ENCODE peak calls at places on chromosomes 13 and 19, in four cellular contexts. I is HEK293T, W is K562, O is GM12878. V is an unnamed sample.

GRCh38 chr13:110298566-110299321 is 8.2 kb downstream of the COL4A1 start:
- DNase-seq in O (no peak), I (no peak), W (no peak), V (no peak)

GRCh38 chr13:32737111-32737571 is 150.9 kb downstream of the PDS5B start:
- DNase-seq in O (peak), W (no peak), I (no peak), V (no peak)

GRCh38 chr13:60164490-60164889 is 762 bp upstream of the DIAPH3 start:
- DNase-seq in O (no peak), I (no peak), W (no peak), V (no peak)

GRCh38 chr13:21104199-21105019 is 43.0 kb upstream of the LATS2 start:
- DNase-seq in I (no peak), O (no peak), W (no peak), V (no peak)

GRCh38 chr19:55611983-55612645 is 6.7 kb downstream of the ZNF865 start:
- DNase-seq in O (no peak), W (no peak), I (no peak), V (no peak)

GRCh38 chr19:45448887-45449299 is 18.9 kb upstream of the FOSB start:
- DNase-seq in W (no peak), O (no peak), I (no peak), V (peak)

GRCh38 chr19:39563408-39563807 is 23.4 kb upstream of the EID2 start:
- DNase-seq in I (no peak), W (no peak), O (no peak), V (no peak)

GRCh38 chr13:35343417-35343816 is 133.1 kb downstream of the MAB21L1 start:
- DNase-seq in W (no peak), O (no peak), I (no peak), V (no peak)

GRCh38 chr13:113145496-113145895 is 13.0 kb upstream of the PROZ start:
- DNase-seq in I (no peak), W (no peak), O (no peak), V (no peak)

GRCh38 chr13:113145911-113146598 is 12.4 kb upstream of the PROZ start:
- DNase-seq in I (no peak), W (no peak), O (no peak), V (no peak)

GRCh38 chr13:113142876-113143275 is 15.6 kb upstream of the PROZ start:
- DNase-seq in W (no peak), I (no peak), O (no peak), V (no peak)

GRCh38 chr13:113143466-113144254 is 14.8 kb upstream of the PROZ start:
- DNase-seq in W (no peak), O (no peak), I (no peak), V (no peak)

GRCh38 chr13:113144255-113144629 is 14.2 kb upstream of the PROZ start:
- DNase-seq in I (no peak), O (no peak), W (no peak), V (no peak)
- TF ChIP-seq TARDBP in I (no peak), O (no peak), W (no peak), V (no peak)

GRCh38 chr19:8609210-8610040 is 1.1 kb downstream of the ADAMTS10 start:
- DNase-seq in O (no peak), W (peak), I (peak), V (peak)
- TF ChIP-seq TARDBP in O (no peak), W (no peak), I (no peak), V (no peak)

GRCh38 chr19:58547323-58548312 is 3.8 kb downstream of the TRIM28 start:
- DNase-seq in O (no peak), W (no peak), I (no peak), V (no peak)

GRCh38 chr19:58551123-58551497 is 3.8 kb downstream of the CHMP2A start:
- DNase-seq in O (no peak), W (no peak), I (no peak), V (no peak)

GRCh38 chr19:58550362-58551122 is 4.4 kb downstream of the CHMP2A start:
- DNase-seq in I (no peak), O (no peak), W (no peak), V (no peak)

GRCh38 chr19:58549664-58550361 is 5.1 kb downstream of the CHMP2A start:
- DNase-seq in O (no peak), I (no peak), W (no peak), V (no peak)

GRCh38 chr19:58548859-58549663 is 5.2 kb downstream of the TRIM28 start:
- DNase-seq in O (no peak), W (no peak), I (no peak), V (no peak)
- TF ChIP-seq TARDBP in O (no peak), W (no peak), I (no peak), V (no peak)

DNA sequence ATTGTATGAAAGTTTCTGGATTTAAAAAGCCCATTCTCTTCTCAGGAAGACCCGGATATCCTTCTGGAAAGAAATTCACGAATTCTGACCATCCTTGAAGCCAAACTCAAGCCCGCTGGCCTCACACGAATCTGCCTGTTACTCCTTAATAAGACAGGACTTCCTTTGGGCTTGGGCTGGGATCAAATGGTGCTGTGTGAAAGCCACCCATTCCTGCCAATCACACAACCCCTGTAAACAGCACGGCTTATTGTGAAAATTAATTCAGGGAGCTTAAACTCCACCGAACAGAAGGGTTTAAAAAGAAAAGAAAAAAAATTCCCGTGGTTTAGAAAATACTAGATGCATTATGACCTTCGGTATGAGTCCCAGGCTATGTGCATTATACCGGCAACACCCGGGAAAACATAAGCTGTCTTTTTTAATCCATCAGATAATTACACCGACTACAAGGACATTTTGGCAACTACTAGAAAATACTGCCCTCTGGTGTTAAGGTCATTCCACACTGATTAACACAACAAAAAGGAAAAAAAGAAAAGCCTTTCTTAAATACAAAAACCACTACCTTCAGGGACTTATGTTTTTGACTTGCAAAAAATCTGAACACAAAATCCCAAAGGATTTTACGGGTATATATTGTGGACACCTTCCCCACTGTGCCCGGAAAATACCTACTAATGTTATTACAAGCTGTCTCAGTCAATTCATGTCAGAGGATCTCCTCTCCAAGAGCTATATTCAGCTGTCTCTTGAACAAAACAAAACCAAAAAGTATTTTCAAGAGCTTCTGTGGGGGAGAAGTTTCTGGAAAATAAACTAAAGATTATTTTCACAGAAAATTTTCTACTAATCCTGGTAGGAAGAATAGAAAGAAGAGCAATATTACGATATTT is 76.0 kb upstream of the LSM14A start:
- DNase-seq in O (no peak), W (peak), I (peak), V (peak)
- TF ChIP-seq TARDBP in O (no peak), W (no peak), I (no peak), V (no peak)